ENCODE peak calls at places on chromosomes 3 and 15, in eight cellular contexts. N, O, Q, K, Y, F, H and A are unnamed samples.

GRCh38 chr3:161066926-161067325 is 38.2 kb downstream of the B3GALNT1 start:
- DNase-seq in N (no peak), Y (no peak), O (peak; percentile 28), Q (no peak), K (no peak), F (no peak), H (no peak), A (no peak)

GRCh38 chr15:70478251-70478990 is 284.9 kb downstream of the UACA start:
- DNase-seq in O (no peak), K (no peak), Y (peak; percentile 13), N (no peak), Q (no peak), F (no peak), H (peak; percentile 85), A (peak; percentile 45)

GRCh38 chr15:23565395-23566069 is at the start of gene MKRN3:
- DNase-seq in K (peak; percentile 88), N (peak; percentile 72), F (peak; percentile 85), O (peak; percentile 89), Y (peak; percentile 90), H (no peak), Q (peak; percentile 9), A (no peak)

GRCh38 chr3:134079111-134079531 is 49.4 kb upstream of the SLCO2A1 start:
- DNase-seq in H (no peak), N (no peak), Q (no peak), F (peak; percentile 53), K (no peak), Y (no peak), O (no peak), A (no peak)

GRCh38 chr15:90697180-90697579 is 20.0 kb upstream of the BLM start:
- DNase-seq in F (no peak), Y (no peak), Q (no peak), N (no peak), H (no peak), K (no peak), O (no peak), A (no peak)

GRCh38 chr15:70167155-70167554 is 69.4 kb upstream of the TLE3 start:
- DNase-seq in N (no peak), Y (no peak), H (no peak), K (no peak), Q (no peak), O (no peak), F (no peak), A (no peak)

GRCh38 chr3:75262661-75263060 is 401.5 kb upstream of the FRG2C start:
- DNase-seq in K (no peak), Y (no peak), F (no peak), H (no peak), Q (no peak), N (no peak), O (no peak), A (no peak)

GRCh38 chr15:88989578-88989977 is 76.4 kb upstream of the MFGE8 start:
- DNase-seq in O (no peak), Q (no peak), K (no peak), N (no peak), F (peak; percentile 82), Y (no peak), H (no peak), A (no peak)

GRCh38 chr3:71414189-71414924 is 169.2 kb downstream of the FOXP1 start:
- DNase-seq in O (no peak), Y (no peak), K (no peak), N (no peak), F (no peak), Q (no peak), H (no peak), A (no peak)

GRCh38 chr3:111582114-111582461 is 13.1 kb downstream of the ZBED2 start:
- DNase-seq in F (peak; percentile 97), K (no peak), N (no peak), Y (no peak), Q (no peak), H (no peak), O (no peak), A (no peak)

GRCh38 chr3:52245322-52246263 is at the start of gene PPM1M:
- DNase-seq in K (peak; percentile 69), Q (peak; percentile 63), N (no peak), H (peak; percentile 93), F (peak; percentile 39), Y (no peak), O (no peak), A (peak; percentile 34)

GRCh38 chr3:157572559-157573270 is 69.5 kb upstream of the VEPH1 start:
- DNase-seq in H (no peak), K (peak; percentile 48), O (peak; percentile 73), Y (peak; percentile 55), F (peak; percentile 69), Q (peak; percentile 12), N (no peak), A (no peak)

GRCh38 chr3:48739617-48739954 is 22.6 kb upstream of the IP6K2 start:
- DNase-seq in Y (no peak), H (no peak), N (no peak), F (no peak), Q (no peak), K (no peak), O (no peak), A (no peak)

GRCh38 chr3:133487920-133488540 is 85.5 kb upstream of the CDV3 start:
- DNase-seq in K (no peak), F (peak; percentile 29), N (no peak), Q (peak; percentile 66), H (no peak), O (no peak), Y (no peak), A (no peak)

GRCh38 chr3:183061431-183062172 is 37.7 kb downstream of the MCCC1 start:
- DNase-seq in Y (no peak), F (peak; percentile 41), K (no peak), O (no peak), Q (no peak), N (no peak), H (no peak), A (no peak)

GRCh38 chr15:89783111-89783860 is 7.2 kb downstream of the MESP2 start:
- DNase-seq in N (peak; percentile 30), K (peak; percentile 82), F (no peak), H (peak; percentile 73), Y (peak; percentile 19), O (no peak), Q (no peak), A (no peak)

GRCh38 chr15:74343797-74344127 is 23.7 kb downstream of the CYP11A1 start:
- DNase-seq in F (no peak), K (no peak), H (no peak), O (no peak), N (no peak), Y (no peak), Q (no peak), A (no peak)

GRCh38 chr3:188299068-188299467 is 145.1 kb downstream of the LPP start:
- DNase-seq in N (no peak), O (no peak), H (no peak), Q (no peak), K (no peak), F (no peak), Y (no peak), A (no peak)

GRCh38 chr3:32952369-32953067 is 1.1 kb downstream of the CCR4 start:
- DNase-seq in F (no peak), Y (no peak), K (no peak), Q (no peak), N (no peak), O (no peak), H (no peak), A (no peak)

GRCh38 chr15:52172869-52173268 is 18.3 kb downstream of the GNB5 start:
- DNase-seq in K (no peak), F (no peak), N (no peak), Y (no peak), H (no peak), O (no peak), Q (no peak), A (no peak)

GRCh38 chr15:56804279-56804678 is 71.0 kb upstream of the ZNF280D start:
- DNase-seq in Y (no peak), K (no peak), H (no peak), Q (no peak), F (no peak), N (no peak), O (no peak), A (no peak)

GRCh38 chr3:171088984-171089754 is 62.6 kb upstream of the SLC2A2 start:
- DNase-seq in Y (no peak), N (peak; percentile 11), Q (no peak), F (peak; percentile 94), O (no peak), K (no peak), H (no peak), A (no peak)

GRCh38 chr3:160374472-160374871 is 24.6 kb downstream of the IFT80 start:
- DNase-seq in O (no peak), H (no peak), Y (no peak), N (no peak), F (peak; percentile 11), Q (no peak), K (no peak), A (no peak)

GRCh38 chr3:184739594-184740505 is 28.0 kb upstream of the MAGEF1 start:
- DNase-seq in K (no peak), H (no peak), Y (no peak), O (no peak), N (no peak), F (no peak), Q (no peak), A (no peak)

GRCh38 chr15:90959894-90960293 is 5.2 kb downstream of the RCCD1 start:
- DNase-seq in Q (no peak), Y (no peak), F (peak; percentile 33), K (no peak), O (no peak), H (no peak), N (no peak), A (no peak)

GRCh38 chr15:77702211-77702957 is 69.7 kb upstream of the LINGO1 start:
- DNase-seq in F (peak; percentile 28), N (no peak), Q (peak; percentile 11), Y (no peak), K (peak; percentile 51), H (no peak), O (no peak), A (no peak)

GRCh38 chr3:196979545-196979944 is 10.9 kb upstream of the PIGZ start:
- DNase-seq in O (no peak), Y (no peak), Q (no peak), N (no peak), K (peak; percentile 44), H (peak; percentile 23), F (peak; percentile 21), A (no peak)

GRCh38 chr3:33372218-33373081 is 67.8 kb downstream of the UBP1 start:
- DNase-seq in Q (peak; percentile 33), H (no peak), Y (peak; percentile 6), F (peak; percentile 74), N (no peak), K (no peak), O (no peak), A (peak; percentile 12)

GRCh38 chr3:98746882-98747281 is 16.3 kb upstream of the ST3GAL6 start:
- DNase-seq in O (no peak), K (no peak), H (no peak), F (no peak), N (no peak), Y (no peak), Q (no peak), A (no peak)

GRCh38 chr3:126895178-126896066 is 87.5 kb upstream of the PLXNA1 start:
- DNase-seq in N (no peak), H (no peak), Q (no peak), K (peak; percentile 67), Y (no peak), O (no peak), F (peak; percentile 56), A (no peak)

GRCh38 chr3:78610462-78611125 is 1157.2 kb downstream of the ROBO1 start:
- DNase-seq in K (no peak), Y (no peak), H (no peak), Q (no peak), F (peak; percentile 1), O (no peak), N (no peak), A (no peak)

GRCh38 chr15:90933310-90933709 is 961 bp upstream of the HDDC3 start:
- DNase-seq in N (no peak), Q (no peak), K (no peak), H (no peak), Y (no peak), O (no peak), F (no peak), A (no peak)

GRCh38 chr3:56885879-56886647 is 84.3 kb upstream of the ARHGEF3 start:
- DNase-seq in H (no peak), N (no peak), Q (no peak), Y (no peak), F (peak; percentile 32), O (no peak), K (no peak), A (no peak)

GRCh38 chr3:51393564-51393963 is 2.5 kb downstream of the RBM15B start:
- DNase-seq in N (no peak), O (no peak), K (no peak), Q (no peak), H (no peak), Y (no peak), F (no peak), A (no peak)